ENCODE peak calls at places on chromosomes 2 and 18, in six cellular contexts. M is fibroblast of the conjunctiva, W is tibial nerve, S is NCI-H1694 treated with DMSO at 0.1 percent for 48 hours, T is NCI-H524, R is endothelial cell of umbilical vein. F is an unnamed sample.

GRCh38 chr18:43525149-43525548 is 247.9 kb upstream of the SYT4 start:
- DNase-seq in M (no peak), W (no peak), S (peak; percentile 52), T (no peak), R (no peak), F (no peak)

GRCh38 chr2:203399031-203399430 is 70.8 kb downstream of the ABI2 start:
- DNase-seq in M (no peak), W (no peak), S (no peak), T (no peak), R (no peak), F (no peak)

GRCh38 chr2:149664896-149665295 is 77.3 kb upstream of the MMADHC start:
- DNase-seq in M (no peak), W (no peak), S (no peak), T (no peak), R (no peak), F (no peak)

GRCh38 chr2:216807861-216808272 is 52.0 kb downstream of the TNP1 start:
- DNase-seq in M (no peak), W (no peak), S (peak; percentile 44), T (peak; percentile 83), R (peak; percentile 13), F (no peak)

GRCh38 chr2:218648473-218649100 is 10.8 kb downstream of the ZNF142 start:
- DNase-seq in M (peak; percentile 61), W (peak; percentile 45), S (peak; percentile 68), T (peak; percentile 25), R (peak; percentile 75), F (peak; percentile 37)

GRCh38 chr2:215911686-215912085 is 101.7 kb downstream of the MREG start:
- DNase-seq in M (no peak), W (no peak), S (no peak), T (peak; percentile 76), R (no peak), F (no peak)

GRCh38 chr2:240139666-240140393 is 628 bp downstream of the OTOS start:
- DNase-seq in M (no peak), W (no peak), S (no peak), T (no peak), R (no peak), F (no peak)

GRCh38 chr2:8584174-8585066 is 97.4 kb upstream of the ID2 start:
- DNase-seq in M (no peak), W (no peak), S (no peak), T (no peak), R (no peak), F (no peak)

GRCh38 chr2:44207102-44207501 is 38.4 kb downstream of the PPM1B start:
- DNase-seq in M (no peak), W (no peak), S (no peak), T (no peak), R (no peak), F (no peak)

GRCh38 chr2:234993547-234993981 is 41.7 kb downstream of the SH3BP4 start:
- DNase-seq in M (no peak), W (no peak), S (no peak), T (no peak), R (no peak), F (no peak)

GRCh38 chr2:52536929-52537460 is 1230.6 kb upstream of the CHAC2 start:
- DNase-seq in M (no peak), W (no peak), S (no peak), T (no peak), R (no peak), F (no peak)

F was measured in pulmonary artery endothelial cell.